ENCODE peak calls at places on chromosomes 5 and 9, in seven cellular contexts. A, L, E, U, C, V and N are unnamed samples.

GRCh38 chr9:116096853-116097252 is 56.7 kb upstream of the PAPPA start:
- DNase-seq in A (no peak), L (no peak), E (no peak), U (no peak), C (no peak), V (no peak), N (no peak)

GRCh38 chr9:108545446-108545845 is 310.3 kb downstream of the ACTL7B start:
- DNase-seq in A (no peak), L (no peak), E (no peak), U (no peak), C (no peak), V (no peak), N (no peak)

GRCh38 chr5:14365831-14366435 is 215.7 kb upstream of the OTULINL start:
- DNase-seq in A (no peak), L (no peak), E (no peak), U (no peak), C (no peak), V (no peak), N (peak; percentile 67)

GRCh38 chr5:143979044-143979690 is 167.2 kb downstream of the HMHB1 start:
- DNase-seq in A (no peak), L (no peak), E (no peak), U (no peak), C (no peak), V (no peak), N (no peak)

GRCh38 chr9:34332370-34332964 is 3.1 kb downstream of the NUDT2 start:
- DNase-seq in A (no peak), L (peak; percentile 46), E (peak; percentile 52), U (peak; percentile 55), C (no peak), V (no peak), N (peak; percentile 24)

GRCh38 chr5:17314907-17315471 is 97.6 kb downstream of the BASP1 start:
- DNase-seq in A (no peak), L (no peak), E (peak; percentile 61), U (no peak), C (no peak), V (no peak), N (peak; percentile 20)

GRCh38 chr5:81749186-81749561 is 1.7 kb downstream of the SSBP2 start:
- DNase-seq in A (no peak), L (no peak), E (peak; percentile 48), U (no peak), C (no peak), V (no peak), N (no peak)

GRCh38 chr9:70488098-70488792 is 73.8 kb upstream of the KLF9 start:
- DNase-seq in A (no peak), L (no peak), E (no peak), U (peak; percentile 39), C (no peak), V (no peak), N (no peak)

GRCh38 chr9:72937545-72937944 is 15.3 kb downstream of the ALDH1A1 start:
- DNase-seq in A (no peak), L (no peak), E (no peak), U (no peak), C (no peak), V (no peak), N (no peak)

GRCh38 chr5:67196537-67197059 is at the start of gene CD180:
- DNase-seq in A (no peak), L (no peak), E (no peak), U (no peak), C (no peak), V (no peak), N (no peak)

GRCh38 chr9:6944093-6944551 is 186.3 kb downstream of the KDM4C start:
- DNase-seq in A (no peak), L (peak; percentile 46), E (peak; percentile 82), U (peak; percentile 82), C (no peak), V (no peak), N (peak; percentile 86)

GRCh38 chr5:178320281-178320855 is 87.8 kb upstream of the PHYKPL start:
- DNase-seq in A (no peak), L (no peak), E (no peak), U (no peak), C (no peak), V (peak; percentile 41), N (no peak)

GRCh38 chr5:178114325-178115135 is 1.2 kb downstream of the N4BP3 start:
- DNase-seq in A (peak; percentile 54), L (no peak), E (no peak), U (no peak), C (no peak), V (peak; percentile 83), N (no peak)

GRCh38 chr9:83422512-83422911 is 115.7 kb downstream of the FRMD3 start:
- DNase-seq in A (no peak), L (no peak), E (peak; percentile 11), U (no peak), C (no peak), V (no peak), N (no peak)

GRCh38 chr9:134937566-134938345 is 20.0 kb upstream of the FCN1 start:
- DNase-seq in A (no peak), L (no peak), E (no peak), U (no peak), C (no peak), V (no peak), N (no peak)

DNA sequence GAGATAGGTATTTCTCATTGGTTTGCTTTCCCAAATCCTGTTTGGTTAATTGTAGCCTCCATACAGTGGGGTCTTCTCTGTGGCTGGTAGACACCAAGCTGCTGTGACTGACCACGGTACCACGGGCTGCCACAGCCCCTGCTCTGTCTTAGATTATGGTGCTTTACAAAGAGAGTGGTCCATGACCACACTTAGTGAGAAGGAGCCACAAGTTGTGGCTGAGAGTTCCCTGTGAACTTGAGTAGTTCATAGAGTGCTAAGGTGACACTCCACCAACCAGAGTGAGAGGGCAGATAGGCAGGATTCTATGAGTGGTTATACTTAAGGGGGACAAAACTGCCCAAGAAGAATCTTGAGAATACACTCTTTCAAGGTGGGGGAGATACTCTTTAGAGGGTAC is 25.8 kb upstream of the ZBTB34 start:
- DNase-seq in A (no peak), L (no peak), E (no peak), U (no peak), C (no peak), V (no peak), N (no peak)
- H3K4me3 ChIP-seq in A (no peak overlapping the region), L (no peak overlapping the region), E (no peak overlapping the region), U (no peak overlapping the region), C (no peak overlapping the region), V (no peak overlapping the region), N (no peak overlapping the region)

DNA sequence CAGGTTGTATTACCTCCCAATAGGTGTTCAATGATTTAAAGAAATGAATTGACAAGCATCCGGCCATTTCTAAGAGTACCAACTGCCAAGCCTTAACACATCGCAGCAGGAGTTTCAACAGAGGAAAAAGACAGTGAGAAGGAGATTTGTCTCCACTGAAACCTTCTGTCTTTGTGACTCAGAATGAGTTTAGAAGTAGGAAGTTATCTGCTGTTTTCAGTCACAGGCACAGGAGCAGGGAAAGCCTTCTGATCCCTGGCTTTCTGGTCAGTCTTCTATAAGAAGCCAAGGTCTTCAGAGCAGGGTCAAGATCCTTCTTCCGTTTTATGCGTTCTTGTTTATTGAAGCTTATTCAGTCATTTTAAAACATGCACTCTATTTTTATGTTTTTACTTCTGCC is 390.7 kb upstream of the PCSK5 start:
- DNase-seq in A (no peak), L (no peak), E (no peak), U (no peak), C (no peak), V (no peak), N (no peak)
- H3K9ac ChIP-seq in A (no peak overlapping the region), L (no peak overlapping the region), E (no peak overlapping the region), U (no peak overlapping the region), C (no peak overlapping the region), V (no peak overlapping the region), N (no peak overlapping the region)

DNA sequence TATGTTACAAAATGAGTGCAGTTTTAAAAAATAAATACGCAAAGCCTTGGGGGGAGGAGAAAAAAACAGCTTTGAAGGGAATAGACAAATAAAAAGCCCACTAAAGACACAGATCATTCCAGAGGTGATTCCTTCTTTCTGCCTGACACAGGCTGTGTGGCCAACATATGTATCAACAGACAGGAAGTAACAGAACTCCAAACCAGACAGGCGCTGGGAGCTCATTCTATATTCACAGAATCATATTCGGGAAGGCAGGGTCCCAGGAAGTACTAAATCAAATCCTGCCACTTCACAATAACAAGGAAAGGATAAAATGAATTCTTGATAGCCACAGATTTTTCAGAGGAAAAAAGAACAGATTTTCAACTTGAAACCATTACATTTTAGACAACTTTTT is 62.1 kb downstream of the SEMA5A start:
- DNase-seq in A (no peak), L (no peak), E (peak; percentile 40), U (peak; percentile 48), C (no peak), V (no peak), N (no peak)
- TF ChIP-seq CTCF in A (no peak), L (no peak), E (no peak), U (no peak), C (no peak), V (no peak), N (no peak)

DNA sequence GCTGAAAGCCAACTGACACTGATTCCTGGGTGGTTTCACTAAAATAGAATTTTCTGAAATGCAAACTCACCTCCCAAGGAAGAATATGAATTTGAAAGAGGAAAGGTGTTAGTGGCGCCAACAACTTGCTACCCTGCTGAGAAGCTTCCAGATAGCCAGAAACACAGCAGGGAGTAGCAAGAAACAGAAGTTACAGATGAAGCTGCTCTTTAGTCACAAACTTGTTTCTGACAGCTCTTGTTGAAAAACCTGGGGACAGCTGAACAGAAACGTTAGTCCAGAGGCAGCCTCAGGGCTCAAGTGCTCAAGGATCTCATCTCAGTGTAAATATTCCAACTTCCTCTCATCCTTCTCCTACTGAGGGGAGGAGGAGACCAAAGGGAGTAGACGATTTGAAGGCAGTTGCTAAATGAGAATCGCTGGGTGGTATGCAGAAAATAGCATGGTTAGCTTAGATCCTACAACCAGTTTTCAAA is 184.1 kb downstream of the PDE4D start:
- DNase-seq in A (no peak), L (no peak), E (no peak), U (no peak), C (peak; percentile 48), V (peak; percentile 82), N (no peak)
- H3K4me3 ChIP-seq in A (no peak overlapping the region), L (no peak overlapping the region), E (no peak overlapping the region), U (no peak overlapping the region), C (no peak overlapping the region), V (peak overlapping the region; percentile 53), N (no peak overlapping the region)

DNA sequence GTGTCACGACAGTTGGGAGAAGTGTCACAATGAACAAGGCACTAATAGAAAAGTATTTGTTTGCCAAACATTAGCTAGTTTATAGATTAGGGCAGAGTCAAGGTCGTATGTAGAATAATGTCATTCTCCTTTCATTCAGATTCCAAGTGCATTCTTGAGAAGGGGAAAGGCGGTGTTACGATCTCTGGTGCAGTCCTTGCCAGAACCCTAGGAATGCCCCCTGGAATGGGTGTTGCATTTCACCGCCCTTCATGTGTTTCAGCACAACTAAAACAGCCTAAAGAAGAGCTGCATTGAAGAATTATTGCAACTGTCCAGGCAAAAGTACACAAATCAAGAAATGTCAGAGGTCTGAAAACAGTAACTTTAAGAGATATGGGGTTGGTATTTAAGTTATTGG is 721.0 kb upstream of the WWC1 start:
- DNase-seq in A (no peak), L (no peak), E (no peak), U (no peak), C (no peak), V (peak; percentile 74), N (no peak)
- H3K9ac ChIP-seq in A (no peak overlapping the region), L (no peak overlapping the region), E (no peak overlapping the region), U (no peak overlapping the region), C (no peak overlapping the region), V (no peak overlapping the region), N (no peak overlapping the region)